ENCODE peak calls at places on chromosomes 7 and 10, in ten cellular contexts. H is NCI-H1105, D is NB4, O is foreskin fibroblast, Z is skeletal muscle cell, P is GM13976, T is C1 segment of cervical spinal cord, Q is ACHN, U is EL, F is NCI-H1417. K is an unnamed sample.

GRCh38 chr7:139875821-139876241 is 46.8 kb downstream of the TBXAS1 start:
- DNase-seq in U (no peak), D (peak; percentile 15), O (no peak), H (no peak), Q (peak; percentile 87), F (no peak), P (no peak), T (no peak), Z (no peak), K (no peak)

GRCh38 chr7:601573-602340 is 82.1 kb upstream of the PDGFA start:
- DNase-seq in Z (no peak), Q (no peak), D (peak; percentile 49), H (no peak), T (no peak), P (peak; percentile 88), F (no peak), O (no peak), U (no peak), K (no peak)

GRCh38 chr7:41705109-41705871 is 2.4 kb upstream of the INHBA start:
- DNase-seq in F (peak; percentile 8), U (peak; percentile 95), H (peak; percentile 40), Q (peak; percentile 98), O (peak; percentile 90), Z (peak; percentile 78), D (peak; percentile 89), P (peak; percentile 90), T (peak; percentile 68), K (peak; percentile 71)

GRCh38 chr10:94567714-94568520 is 22.3 kb downstream of the HELLS start:
- DNase-seq in Z (no peak), P (no peak), D (no peak), H (no peak), T (no peak), U (peak; percentile 52), Q (peak; percentile 53), F (no peak), O (no peak), K (no peak)

GRCh38 chr7:28754027-28754426 is 204.1 kb downstream of the TRIL start:
- DNase-seq in Z (no peak), F (no peak), D (no peak), U (peak; percentile 55), H (no peak), O (peak; percentile 61), T (peak; percentile 40), P (peak; percentile 36), Q (peak; percentile 63), K (peak; percentile 12)

GRCh38 chr10:5924889-5925288 is 34.8 kb downstream of the FBH1 start:
- DNase-seq in F (no peak), U (no peak), O (no peak), D (no peak), P (no peak), Z (no peak), T (no peak), H (no peak), Q (no peak), K (no peak)

GRCh38 chr10:128851726-128852125 is 615.3 kb upstream of the MGMT start:
- DNase-seq in O (no peak), D (no peak), T (no peak), Z (no peak), U (no peak), F (no peak), Q (no peak), H (no peak), P (no peak), K (no peak)

GRCh38 chr7:2607122-2607912 is 24.5 kb upstream of the TTYH3 start:
- DNase-seq in U (no peak), O (no peak), H (no peak), T (no peak), Q (no peak), F (no peak), Z (no peak), P (no peak), D (no peak), K (no peak)

GRCh38 chr10:98748298-98748697 is 301.6 kb upstream of the HPS1 start:
- DNase-seq in H (no peak), P (peak; percentile 26), F (peak; percentile 36), O (peak; percentile 15), Q (peak; percentile 47), U (peak; percentile 37), D (peak; percentile 59), T (no peak), Z (no peak), K (no peak)

GRCh38 chr10:22323538-22324305 is 2.8 kb downstream of the BMI1 start:
- DNase-seq in P (no peak), H (no peak), Z (no peak), U (no peak), F (no peak), D (no peak), O (no peak), Q (no peak), T (no peak), K (no peak)

GRCh38 chr7:99010281-99010680 is 131.9 kb downstream of the TRRAP start:
- DNase-seq in Z (no peak), O (peak; percentile 3), T (no peak), D (no peak), P (no peak), U (no peak), F (no peak), H (no peak), Q (no peak), K (no peak)

GRCh38 chr10:2119316-2119715 is 382.0 kb upstream of the ADARB2 start:
- DNase-seq in O (no peak), U (no peak), Z (peak; percentile 3), D (no peak), F (no peak), T (no peak), Q (no peak), H (no peak), P (no peak), K (no peak)

GRCh38 chr10:131591936-131592335 is 280.4 kb upstream of the TCERG1L start:
- DNase-seq in D (peak; percentile 58), Q (no peak), Z (no peak), T (no peak), P (no peak), O (no peak), F (no peak), U (no peak), H (no peak), K (no peak)

GRCh38 chr10:7475046-7475860 is 64.4 kb upstream of the SFMBT2 start:
- DNase-seq in D (no peak), P (no peak), Q (no peak), H (no peak), F (peak; percentile 5), T (peak; percentile 32), Z (no peak), U (no peak), O (no peak), K (peak; percentile 18)

GRCh38 chr7:143393267-143394041 is 12.3 kb downstream of the ZYX start:
- DNase-seq in F (no peak), P (no peak), Z (no peak), Q (no peak), H (no peak), D (no peak), T (no peak), O (no peak), U (peak; percentile 25), K (no peak)

GRCh38 chr10:103448751-103449150 is 3.4 kb downstream of the CALHM2 start:
- DNase-seq in Q (peak; percentile 73), T (no peak), H (no peak), P (no peak), Z (peak; percentile 85), D (no peak), F (no peak), U (peak; percentile 90), O (peak; percentile 87), K (no peak)

GRCh38 chr10:91343010-91343409 is 67.1 kb upstream of the HECTD2 start:
- DNase-seq in H (no peak), T (no peak), Z (no peak), O (no peak), D (no peak), U (no peak), F (no peak), P (no peak), Q (no peak), K (no peak)